ENCODE peak calls at places on chromosomes 3 and 15, in six cellular contexts. One of them, this sample, is unnamed.

GRCh38 chr3:154095832-154096421 is 25.3 kb upstream of the ARHGEF26 start:
- DNase-seq in NCI-H2171 treated with DMSO at 0.1 percent for 48 hours: peak
- DNase-seq in activated T-helper 1 cell treated with anti-CD3 and anti-CD28 coated beads, Interleukin-2, amount 50 U/mL, for 16 hours: no peak
- DNase-seq in T-cell: no peak
- DNase-seq in NCI-H774: no peak
- DNase-seq in RWPE1: peak
- DNase-seq in this sample: peak

GRCh38 chr3:174859109-174859735 is at the start of gene NAALADL2:
- DNase-seq in NCI-H2171 treated with DMSO at 0.1 percent for 48 hours: peak
- DNase-seq in activated T-helper 1 cell treated with anti-CD3 and anti-CD28 coated beads, Interleukin-2, amount 50 U/mL, for 16 hours: no peak
- DNase-seq in T-cell: no peak
- DNase-seq in NCI-H774: peak
- DNase-seq in RWPE1: no peak
- DNase-seq in this sample: peak

GRCh38 chr15:53978248-53978906 is at the start of gene UNC13C:
- DNase-seq in NCI-H2171 treated with DMSO at 0.1 percent for 48 hours: no peak
- DNase-seq in activated T-helper 1 cell treated with anti-CD3 and anti-CD28 coated beads, Interleukin-2, amount 50 U/mL, for 16 hours: no peak
- DNase-seq in T-cell: no peak
- DNase-seq in NCI-H774: peak
- DNase-seq in RWPE1: no peak
- DNase-seq in this sample: peak

GRCh38 chr15:25671132-25671531 is 192.0 kb downstream of the ATP10A start:
- DNase-seq in NCI-H2171 treated with DMSO at 0.1 percent for 48 hours: no peak
- DNase-seq in activated T-helper 1 cell treated with anti-CD3 and anti-CD28 coated beads, Interleukin-2, amount 50 U/mL, for 16 hours: no peak
- DNase-seq in T-cell: no peak
- DNase-seq in NCI-H774: no peak
- DNase-seq in RWPE1: no peak
- DNase-seq in this sample: no peak

GRCh38 chr3:141402476-141403171 is 34.3 kb downstream of the ZBTB38 start:
- DNase-seq in NCI-H2171 treated with DMSO at 0.1 percent for 48 hours: peak
- DNase-seq in activated T-helper 1 cell treated with anti-CD3 and anti-CD28 coated beads, Interleukin-2, amount 50 U/mL, for 16 hours: peak
- DNase-seq in T-cell: peak
- DNase-seq in NCI-H774: no peak
- DNase-seq in RWPE1: peak
- DNase-seq in this sample: no peak

GRCh38 chr3:140809326-140809725 is 131.5 kb downstream of the TRIM42 start:
- DNase-seq in NCI-H2171 treated with DMSO at 0.1 percent for 48 hours: peak
- DNase-seq in activated T-helper 1 cell treated with anti-CD3 and anti-CD28 coated beads, Interleukin-2, amount 50 U/mL, for 16 hours: no peak
- DNase-seq in T-cell: no peak
- DNase-seq in NCI-H774: no peak
- DNase-seq in RWPE1: no peak
- DNase-seq in this sample: no peak

GRCh38 chr3:173502983-173503568 is 105.5 kb downstream of the NLGN1 start:
- DNase-seq in NCI-H2171 treated with DMSO at 0.1 percent for 48 hours: peak
- DNase-seq in activated T-helper 1 cell treated with anti-CD3 and anti-CD28 coated beads, Interleukin-2, amount 50 U/mL, for 16 hours: no peak
- DNase-seq in T-cell: no peak
- DNase-seq in NCI-H774: peak
- DNase-seq in RWPE1: no peak
- DNase-seq in this sample: peak

GRCh38 chr15:63501256-63502089 is 2.9 kb upstream of the USP3 start:
- DNase-seq in NCI-H2171 treated with DMSO at 0.1 percent for 48 hours: no peak
- DNase-seq in activated T-helper 1 cell treated with anti-CD3 and anti-CD28 coated beads, Interleukin-2, amount 50 U/mL, for 16 hours: no peak
- DNase-seq in T-cell: no peak
- DNase-seq in NCI-H774: no peak
- DNase-seq in RWPE1: peak
- DNase-seq in this sample: no peak

GRCh38 chr15:66390670-66391069 is 4.0 kb downstream of the MAP2K1 start:
- DNase-seq in NCI-H2171 treated with DMSO at 0.1 percent for 48 hours: no peak
- DNase-seq in activated T-helper 1 cell treated with anti-CD3 and anti-CD28 coated beads, Interleukin-2, amount 50 U/mL, for 16 hours: no peak
- DNase-seq in T-cell: peak
- DNase-seq in NCI-H774: no peak
- DNase-seq in RWPE1: peak
- DNase-seq in this sample: no peak

GRCh38 chr15:80171787-80172186 is 19.0 kb downstream of the FAH start:
- DNase-seq in NCI-H2171 treated with DMSO at 0.1 percent for 48 hours: no peak
- DNase-seq in activated T-helper 1 cell treated with anti-CD3 and anti-CD28 coated beads, Interleukin-2, amount 50 U/mL, for 16 hours: no peak
- DNase-seq in T-cell: no peak
- DNase-seq in NCI-H774: no peak
- DNase-seq in RWPE1: no peak
- DNase-seq in this sample: no peak

GRCh38 chr3:184641430-184641829 is 70.4 kb downstream of the MAGEF1 start:
- DNase-seq in NCI-H2171 treated with DMSO at 0.1 percent for 48 hours: no peak
- DNase-seq in activated T-helper 1 cell treated with anti-CD3 and anti-CD28 coated beads, Interleukin-2, amount 50 U/mL, for 16 hours: no peak
- DNase-seq in T-cell: no peak
- DNase-seq in NCI-H774: no peak
- DNase-seq in RWPE1: no peak
- DNase-seq in this sample: no peak

GRCh38 chr3:27253831-27254230 is 115.4 kb downstream of the NEK10 start:
- DNase-seq in NCI-H2171 treated with DMSO at 0.1 percent for 48 hours: peak
- DNase-seq in activated T-helper 1 cell treated with anti-CD3 and anti-CD28 coated beads, Interleukin-2, amount 50 U/mL, for 16 hours: no peak
- DNase-seq in T-cell: no peak
- DNase-seq in NCI-H774: no peak
- DNase-seq in RWPE1: peak
- DNase-seq in this sample: peak

GRCh38 chr3:148815736-148816135 is 11.9 kb upstream of the CPB1 start:
- DNase-seq in NCI-H2171 treated with DMSO at 0.1 percent for 48 hours: no peak
- DNase-seq in activated T-helper 1 cell treated with anti-CD3 and anti-CD28 coated beads, Interleukin-2, amount 50 U/mL, for 16 hours: no peak
- DNase-seq in T-cell: no peak
- DNase-seq in NCI-H774: no peak
- DNase-seq in RWPE1: no peak
- DNase-seq in this sample: no peak

GRCh38 chr15:36584511-36584910 is 5.1 kb downstream of the CDIN1 start:
- DNase-seq in NCI-H2171 treated with DMSO at 0.1 percent for 48 hours: no peak
- DNase-seq in activated T-helper 1 cell treated with anti-CD3 and anti-CD28 coated beads, Interleukin-2, amount 50 U/mL, for 16 hours: no peak
- DNase-seq in T-cell: no peak
- DNase-seq in NCI-H774: no peak
- DNase-seq in RWPE1: no peak
- DNase-seq in this sample: no peak

GRCh38 chr15:32834156-32834555 is 116.4 kb downstream of the GREM1 start:
- DNase-seq in NCI-H2171 treated with DMSO at 0.1 percent for 48 hours: no peak
- DNase-seq in activated T-helper 1 cell treated with anti-CD3 and anti-CD28 coated beads, Interleukin-2, amount 50 U/mL, for 16 hours: no peak
- DNase-seq in T-cell: no peak
- DNase-seq in NCI-H774: no peak
- DNase-seq in RWPE1: no peak
- DNase-seq in this sample: no peak

GRCh38 chr3:58692484-58692883 is 25.9 kb upstream of the FAM3D start:
- DNase-seq in NCI-H2171 treated with DMSO at 0.1 percent for 48 hours: no peak
- DNase-seq in activated T-helper 1 cell treated with anti-CD3 and anti-CD28 coated beads, Interleukin-2, amount 50 U/mL, for 16 hours: no peak
- DNase-seq in T-cell: no peak
- DNase-seq in NCI-H774: no peak
- DNase-seq in RWPE1: no peak
- DNase-seq in this sample: no peak

GRCh38 chr3:58130591-58130990 is 80.2 kb downstream of the DNASE1L3 start:
- DNase-seq in NCI-H2171 treated with DMSO at 0.1 percent for 48 hours: no peak
- DNase-seq in activated T-helper 1 cell treated with anti-CD3 and anti-CD28 coated beads, Interleukin-2, amount 50 U/mL, for 16 hours: no peak
- DNase-seq in T-cell: no peak
- DNase-seq in NCI-H774: no peak
- DNase-seq in RWPE1: no peak
- DNase-seq in this sample: no peak

GRCh38 chr15:66235866-66236265 is 17.7 kb downstream of the MEGF11 start:
- DNase-seq in NCI-H2171 treated with DMSO at 0.1 percent for 48 hours: no peak
- DNase-seq in activated T-helper 1 cell treated with anti-CD3 and anti-CD28 coated beads, Interleukin-2, amount 50 U/mL, for 16 hours: no peak
- DNase-seq in T-cell: no peak
- DNase-seq in NCI-H774: no peak
- DNase-seq in RWPE1: no peak
- DNase-seq in this sample: no peak

GRCh38 chr3:66398228-66399025 is 102.4 kb downstream of the LRIG1 start:
- DNase-seq in NCI-H2171 treated with DMSO at 0.1 percent for 48 hours: peak
- DNase-seq in activated T-helper 1 cell treated with anti-CD3 and anti-CD28 coated beads, Interleukin-2, amount 50 U/mL, for 16 hours: no peak
- DNase-seq in T-cell: no peak
- DNase-seq in NCI-H774: no peak
- DNase-seq in RWPE1: no peak
- DNase-seq in this sample: peak

GRCh38 chr3:171342200-171342599 is 118.0 kb downstream of the TNIK start:
- DNase-seq in NCI-H2171 treated with DMSO at 0.1 percent for 48 hours: no peak
- DNase-seq in activated T-helper 1 cell treated with anti-CD3 and anti-CD28 coated beads, Interleukin-2, amount 50 U/mL, for 16 hours: no peak
- DNase-seq in T-cell: no peak
- DNase-seq in NCI-H774: no peak
- DNase-seq in RWPE1: no peak
- DNase-seq in this sample: no peak

GRCh38 chr3:29270752-29271151 is 10.1 kb upstream of the RBMS3 start:
- DNase-seq in NCI-H2171 treated with DMSO at 0.1 percent for 48 hours: no peak
- DNase-seq in activated T-helper 1 cell treated with anti-CD3 and anti-CD28 coated beads, Interleukin-2, amount 50 U/mL, for 16 hours: no peak
- DNase-seq in T-cell: no peak
- DNase-seq in NCI-H774: no peak
- DNase-seq in RWPE1: no peak
- DNase-seq in this sample: no peak

GRCh38 chr3:127217594-127218456 is 24.9 kb downstream of the PRR23E start:
- DNase-seq in NCI-H2171 treated with DMSO at 0.1 percent for 48 hours: no peak
- DNase-seq in activated T-helper 1 cell treated with anti-CD3 and anti-CD28 coated beads, Interleukin-2, amount 50 U/mL, for 16 hours: no peak
- DNase-seq in T-cell: no peak
- DNase-seq in NCI-H774: no peak
- DNase-seq in RWPE1: peak
- DNase-seq in this sample: no peak

GRCh38 chr15:80252281-80252619 is 237 bp upstream of the CTXND1 start:
- DNase-seq in NCI-H2171 treated with DMSO at 0.1 percent for 48 hours: peak
- DNase-seq in activated T-helper 1 cell treated with anti-CD3 and anti-CD28 coated beads, Interleukin-2, amount 50 U/mL, for 16 hours: no peak
- DNase-seq in T-cell: no peak
- DNase-seq in NCI-H774: no peak
- DNase-seq in RWPE1: no peak
- DNase-seq in this sample: no peak

GRCh38 chr15:39079296-39079834 is 501.5 kb upstream of the THBS1 start:
- DNase-seq in NCI-H2171 treated with DMSO at 0.1 percent for 48 hours: no peak
- DNase-seq in activated T-helper 1 cell treated with anti-CD3 and anti-CD28 coated beads, Interleukin-2, amount 50 U/mL, for 16 hours: no peak
- DNase-seq in T-cell: no peak
- DNase-seq in NCI-H774: no peak
- DNase-seq in RWPE1: peak
- DNase-seq in this sample: no peak

GRCh38 chr15:41281236-41281635 is 50.2 kb downstream of the CHP1 start:
- DNase-seq in NCI-H2171 treated with DMSO at 0.1 percent for 48 hours: no peak
- DNase-seq in activated T-helper 1 cell treated with anti-CD3 and anti-CD28 coated beads, Interleukin-2, amount 50 U/mL, for 16 hours: no peak
- DNase-seq in T-cell: no peak
- DNase-seq in NCI-H774: no peak
- DNase-seq in RWPE1: peak
- DNase-seq in this sample: no peak

GRCh38 chr15:83983634-83984458 is 251.7 kb upstream of the GOLGA6L4 start:
- DNase-seq in NCI-H2171 treated with DMSO at 0.1 percent for 48 hours: no peak
- DNase-seq in activated T-helper 1 cell treated with anti-CD3 and anti-CD28 coated beads, Interleukin-2, amount 50 U/mL, for 16 hours: no peak
- DNase-seq in T-cell: no peak
- DNase-seq in NCI-H774: no peak
- DNase-seq in RWPE1: no peak
- DNase-seq in this sample: no peak

This sample was measured in COR-L47.